ENCODE peak calls at places on chromosomes 11 and 22, in nine cellular contexts. One of them, this sample, is unnamed.

GRCh38 chr11:70901951-70902521 is 350.3 kb downstream of the SHANK2 start:
- DNase-seq in SK-N-SH: no peak
- DNase-seq in neural progenitor cell: no peak
- DNase-seq in GM23248: peak
- DNase-seq in GM23338: no peak
- DNase-seq in MM.1S: no peak
- DNase-seq in hepatocyte: no peak
- DNase-seq in PC-3: no peak
- DNase-seq in OCI-LY7: no peak
- DNase-seq in this sample: no peak

GRCh38 chr22:39290248-39290720 is 29.1 kb downstream of the RPL3 start:
- DNase-seq in SK-N-SH: no peak
- DNase-seq in neural progenitor cell: no peak
- DNase-seq in GM23248: no peak
- DNase-seq in GM23338: no peak
- DNase-seq in MM.1S: no peak
- DNase-seq in hepatocyte: no peak
- DNase-seq in PC-3: peak
- DNase-seq in OCI-LY7: no peak
- DNase-seq in this sample: peak

GRCh38 chr11:130859896-130860295 is 56.4 kb downstream of the SNX19 start:
- DNase-seq in SK-N-SH: no peak
- DNase-seq in neural progenitor cell: no peak
- DNase-seq in GM23248: no peak
- DNase-seq in GM23338: no peak
- DNase-seq in MM.1S: no peak
- DNase-seq in hepatocyte: no peak
- DNase-seq in PC-3: no peak
- DNase-seq in OCI-LY7: no peak
- DNase-seq in this sample: no peak

GRCh38 chr22:45218974-45219373 is 21.7 kb downstream of the KIAA0930 start:
- DNase-seq in SK-N-SH: peak
- DNase-seq in neural progenitor cell: no peak
- DNase-seq in GM23248: no peak
- DNase-seq in GM23338: no peak
- DNase-seq in MM.1S: no peak
- DNase-seq in hepatocyte: no peak
- DNase-seq in PC-3: no peak
- DNase-seq in OCI-LY7: peak
- DNase-seq in this sample: no peak

GRCh38 chr22:36439481-36440271 is 41.8 kb downstream of the TXN2 start:
- DNase-seq in SK-N-SH: peak
- DNase-seq in neural progenitor cell: no peak
- DNase-seq in GM23248: peak
- DNase-seq in GM23338: no peak
- DNase-seq in MM.1S: no peak
- DNase-seq in hepatocyte: peak
- DNase-seq in PC-3: peak
- DNase-seq in OCI-LY7: no peak
- DNase-seq in this sample: no peak

GRCh38 chr11:19080579-19080993 is 20.1 kb upstream of the MRGPRX2 start:
- DNase-seq in SK-N-SH: no peak
- DNase-seq in neural progenitor cell: no peak
- DNase-seq in GM23248: peak
- DNase-seq in GM23338: no peak
- DNase-seq in MM.1S: no peak
- DNase-seq in hepatocyte: peak
- DNase-seq in PC-3: peak
- DNase-seq in OCI-LY7: no peak
- DNase-seq in this sample: no peak

GRCh38 chr11:117239295-117239694 is 6.8 kb downstream of the RNF214 start:
- DNase-seq in SK-N-SH: no peak
- DNase-seq in neural progenitor cell: no peak
- DNase-seq in GM23248: peak
- DNase-seq in GM23338: no peak
- DNase-seq in MM.1S: no peak
- DNase-seq in hepatocyte: peak
- DNase-seq in PC-3: peak
- DNase-seq in OCI-LY7: no peak
- DNase-seq in this sample: no peak

GRCh38 chr22:37079668-37080171 is 28.2 kb downstream of the KCTD17 start:
- DNase-seq in SK-N-SH: no peak
- DNase-seq in neural progenitor cell: no peak
- DNase-seq in GM23248: peak
- DNase-seq in GM23338: no peak
- DNase-seq in MM.1S: no peak
- DNase-seq in hepatocyte: no peak
- DNase-seq in PC-3: no peak
- DNase-seq in OCI-LY7: no peak
- DNase-seq in this sample: no peak

GRCh38 chr11:59173080-59173963 is 1.4 kb downstream of the DTX4 start:
- DNase-seq in SK-N-SH: peak
- DNase-seq in neural progenitor cell: peak
- DNase-seq in GM23248: peak
- DNase-seq in GM23338: peak
- DNase-seq in MM.1S: no peak
- DNase-seq in hepatocyte: peak
- DNase-seq in PC-3: no peak
- DNase-seq in OCI-LY7: no peak
- DNase-seq in this sample: no peak

GRCh38 chr11:22753401-22753800 is 76.2 kb downstream of the SVIP start:
- DNase-seq in SK-N-SH: no peak
- DNase-seq in neural progenitor cell: peak
- DNase-seq in GM23248: no peak
- DNase-seq in GM23338: no peak
- DNase-seq in MM.1S: no peak
- DNase-seq in hepatocyte: no peak
- DNase-seq in PC-3: no peak
- DNase-seq in OCI-LY7: no peak
- DNase-seq in this sample: no peak

GRCh38 chr11:67301951-67302516 is 1.3 kb upstream of the SSH3 start:
- DNase-seq in SK-N-SH: no peak
- DNase-seq in neural progenitor cell: peak
- DNase-seq in GM23248: peak
- DNase-seq in GM23338: peak
- DNase-seq in MM.1S: no peak
- DNase-seq in hepatocyte: peak
- DNase-seq in PC-3: peak
- DNase-seq in OCI-LY7: no peak
- DNase-seq in this sample: no peak

GRCh38 chr11:13261600-13262061 is 16.0 kb upstream of the BMAL1 start:
- DNase-seq in SK-N-SH: no peak
- DNase-seq in neural progenitor cell: no peak
- DNase-seq in GM23248: peak
- DNase-seq in GM23338: no peak
- DNase-seq in MM.1S: no peak
- DNase-seq in hepatocyte: no peak
- DNase-seq in PC-3: peak
- DNase-seq in OCI-LY7: no peak
- DNase-seq in this sample: peak

GRCh38 chr11:15816996-15817395 is 539.4 kb downstream of the SOX6 start:
- DNase-seq in SK-N-SH: no peak
- DNase-seq in neural progenitor cell: no peak
- DNase-seq in GM23248: no peak
- DNase-seq in GM23338: no peak
- DNase-seq in MM.1S: no peak
- DNase-seq in hepatocyte: no peak
- DNase-seq in PC-3: no peak
- DNase-seq in OCI-LY7: no peak
- DNase-seq in this sample: no peak

GRCh38 chr11:15824060-15824459 is 532.3 kb downstream of the SOX6 start:
- DNase-seq in SK-N-SH: no peak
- DNase-seq in neural progenitor cell: no peak
- DNase-seq in GM23248: no peak
- DNase-seq in GM23338: no peak
- DNase-seq in MM.1S: no peak
- DNase-seq in hepatocyte: no peak
- DNase-seq in PC-3: no peak
- DNase-seq in OCI-LY7: no peak
- DNase-seq in this sample: no peak

GRCh38 chr11:15818132-15818842 is 538.1 kb downstream of the SOX6 start:
- DNase-seq in SK-N-SH: no peak
- DNase-seq in neural progenitor cell: no peak
- DNase-seq in GM23248: no peak
- DNase-seq in GM23338: no peak
- DNase-seq in MM.1S: no peak
- DNase-seq in hepatocyte: peak
- DNase-seq in PC-3: no peak
- DNase-seq in OCI-LY7: no peak
- DNase-seq in this sample: no peak

GRCh38 chr11:15819679-15820286 is 536.6 kb downstream of the SOX6 start:
- DNase-seq in SK-N-SH: no peak
- DNase-seq in neural progenitor cell: peak
- DNase-seq in GM23248: peak
- DNase-seq in GM23338: peak
- DNase-seq in MM.1S: peak
- DNase-seq in hepatocyte: peak
- DNase-seq in PC-3: peak
- DNase-seq in OCI-LY7: peak
- DNase-seq in this sample: peak

GRCh38 chr11:15821471-15821870 is 534.9 kb downstream of the SOX6 start:
- DNase-seq in SK-N-SH: no peak
- DNase-seq in neural progenitor cell: no peak
- DNase-seq in GM23248: no peak
- DNase-seq in GM23338: no peak
- DNase-seq in MM.1S: no peak
- DNase-seq in hepatocyte: no peak
- DNase-seq in PC-3: no peak
- DNase-seq in OCI-LY7: no peak
- DNase-seq in this sample: no peak
- TF ChIP-seq EZH2phosphoT487 in SK-N-SH: no peak
- TF ChIP-seq EZH2phosphoT487 in neural progenitor cell: no peak
- TF ChIP-seq EZH2phosphoT487 in GM23248: no peak
- TF ChIP-seq EZH2phosphoT487 in GM23338: no peak
- TF ChIP-seq EZH2phosphoT487 in MM.1S: no peak
- TF ChIP-seq EZH2phosphoT487 in hepatocyte: no peak
- TF ChIP-seq EZH2phosphoT487 in PC-3: no peak
- TF ChIP-seq EZH2phosphoT487 in OCI-LY7: no peak
- TF ChIP-seq EZH2phosphoT487 in this sample: no peak

GRCh38 chr11:44351898-44352498 is 42.1 kb upstream of the ALX4 start:
- DNase-seq in SK-N-SH: peak
- DNase-seq in neural progenitor cell: no peak
- DNase-seq in GM23248: no peak
- DNase-seq in GM23338: peak
- DNase-seq in MM.1S: no peak
- DNase-seq in hepatocyte: no peak
- DNase-seq in PC-3: no peak
- DNase-seq in OCI-LY7: no peak
- DNase-seq in this sample: peak
- TF ChIP-seq EZH2phosphoT487 in SK-N-SH: no peak
- TF ChIP-seq EZH2phosphoT487 in neural progenitor cell: no peak
- TF ChIP-seq EZH2phosphoT487 in GM23248: no peak
- TF ChIP-seq EZH2phosphoT487 in GM23338: no peak
- TF ChIP-seq EZH2phosphoT487 in MM.1S: no peak
- TF ChIP-seq EZH2phosphoT487 in hepatocyte: no peak
- TF ChIP-seq EZH2phosphoT487 in PC-3: no peak
- TF ChIP-seq EZH2phosphoT487 in OCI-LY7: no peak
- TF ChIP-seq EZH2phosphoT487 in this sample: no peak

GRCh38 chr11:34276465-34276864 is 81.3 kb downstream of the ABTB2 start:
- DNase-seq in SK-N-SH: no peak
- DNase-seq in neural progenitor cell: no peak
- DNase-seq in GM23248: no peak
- DNase-seq in GM23338: no peak
- DNase-seq in MM.1S: no peak
- DNase-seq in hepatocyte: no peak
- DNase-seq in PC-3: no peak
- DNase-seq in OCI-LY7: no peak
- DNase-seq in this sample: no peak

GRCh38 chr11:34275486-34275885 is 82.3 kb downstream of the ABTB2 start:
- DNase-seq in SK-N-SH: no peak
- DNase-seq in neural progenitor cell: no peak
- DNase-seq in GM23248: no peak
- DNase-seq in GM23338: no peak
- DNase-seq in MM.1S: no peak
- DNase-seq in hepatocyte: no peak
- DNase-seq in PC-3: peak
- DNase-seq in OCI-LY7: no peak
- DNase-seq in this sample: no peak

GRCh38 chr11:34271727-34272126 is 86.1 kb downstream of the ABTB2 start:
- DNase-seq in SK-N-SH: no peak
- DNase-seq in neural progenitor cell: no peak
- DNase-seq in GM23248: no peak
- DNase-seq in GM23338: no peak
- DNase-seq in MM.1S: no peak
- DNase-seq in hepatocyte: no peak
- DNase-seq in PC-3: no peak
- DNase-seq in OCI-LY7: no peak
- DNase-seq in this sample: no peak

GRCh38 chr11:34277166-34277565 is 80.6 kb downstream of the ABTB2 start:
- DNase-seq in SK-N-SH: no peak
- DNase-seq in neural progenitor cell: no peak
- DNase-seq in GM23248: no peak
- DNase-seq in GM23338: no peak
- DNase-seq in MM.1S: no peak
- DNase-seq in hepatocyte: no peak
- DNase-seq in PC-3: no peak
- DNase-seq in OCI-LY7: no peak
- DNase-seq in this sample: no peak

GRCh38 chr11:34274712-34275398 is 83.0 kb downstream of the ABTB2 start:
- DNase-seq in SK-N-SH: peak
- DNase-seq in neural progenitor cell: no peak
- DNase-seq in GM23248: peak
- DNase-seq in GM23338: no peak
- DNase-seq in MM.1S: no peak
- DNase-seq in hepatocyte: peak
- DNase-seq in PC-3: peak
- DNase-seq in OCI-LY7: no peak
- DNase-seq in this sample: peak
- TF ChIP-seq EZH2phosphoT487 in SK-N-SH: no peak
- TF ChIP-seq EZH2phosphoT487 in neural progenitor cell: no peak
- TF ChIP-seq EZH2phosphoT487 in GM23248: no peak
- TF ChIP-seq EZH2phosphoT487 in GM23338: no peak
- TF ChIP-seq EZH2phosphoT487 in MM.1S: no peak
- TF ChIP-seq EZH2phosphoT487 in hepatocyte: no peak
- TF ChIP-seq EZH2phosphoT487 in PC-3: no peak
- TF ChIP-seq EZH2phosphoT487 in OCI-LY7: no peak
- TF ChIP-seq EZH2phosphoT487 in this sample: no peak

GRCh38 chr11:122367809-122368231 is 251.8 kb upstream of the BLID start:
- DNase-seq in SK-N-SH: no peak
- DNase-seq in neural progenitor cell: peak
- DNase-seq in GM23248: peak
- DNase-seq in GM23338: no peak
- DNase-seq in MM.1S: no peak
- DNase-seq in hepatocyte: peak
- DNase-seq in PC-3: no peak
- DNase-seq in OCI-LY7: no peak
- DNase-seq in this sample: no peak
- TF ChIP-seq EZH2phosphoT487 in SK-N-SH: no peak
- TF ChIP-seq EZH2phosphoT487 in neural progenitor cell: no peak
- TF ChIP-seq EZH2phosphoT487 in GM23248: no peak
- TF ChIP-seq EZH2phosphoT487 in GM23338: no peak
- TF ChIP-seq EZH2phosphoT487 in MM.1S: no peak
- TF ChIP-seq EZH2phosphoT487 in hepatocyte: no peak
- TF ChIP-seq EZH2phosphoT487 in PC-3: no peak
- TF ChIP-seq EZH2phosphoT487 in OCI-LY7: no peak
- TF ChIP-seq EZH2phosphoT487 in this sample: no peak